ENCODE peak calls at places on chromosomes 2 and 18, in four cellular contexts. I is HCT116, O is K562, L is H1. G is an unnamed sample.
A peak's percentile ranks its signal among the peaks of the same experiment; 100 is the strongest.

GRCh38 chr2:216742411-216742810 is 47.1 kb upstream of the IGFBP5 start:
- DNase-seq in I (no peak), O (no peak), L (no peak), G (no peak)

GRCh38 chr2:197810023-197810422 is 5.6 kb downstream of the PLCL1 start:
- DNase-seq in I (no peak), O (no peak), L (no peak), G (no peak)

GRCh38 chr2:120765911-120766757 is 30.5 kb downstream of the GLI2 start:
- DNase-seq in I (no peak), O (no peak), L (no peak), G (no peak)

GRCh38 chr2:174236429-174236828 is 11.9 kb downstream of the OLA1 start:
- DNase-seq in I (no peak), O (no peak), L (no peak), G (no peak)

GRCh38 chr2:168521342-168521741 is 65.3 kb downstream of the CERS6 start:
- DNase-seq in I (no peak), O (no peak), L (no peak), G (no peak)

GRCh38 chr18:2148823-2149222 is 422.5 kb downstream of the METTL4 start:
- DNase-seq in I (no peak), O (no peak), L (no peak), G (no peak)

GRCh38 chr2:232524771-232525170 is 1.2 kb upstream of the CHRND start:
- DNase-seq in I (no peak), O (no peak), L (no peak), G (no peak)

GRCh38 chr2:43222472-43223146 is 3.8 kb downstream of the ZFP36L2 start:
- DNase-seq in I (no peak), O (no peak), L (no peak), G (no peak)

GRCh38 chr18:61322265-61322873 is 10.9 kb upstream of the CDH20 start:
- DNase-seq in I (peak; percentile 27), O (peak; percentile 29), L (no peak), G (peak; percentile 42)

GRCh38 chr18:70663141-70663540 is 374.3 kb downstream of the SOCS6 start:
- DNase-seq in I (no peak), O (no peak), L (no peak), G (no peak)

GRCh38 chr2:33681333-33681732 is 82.2 kb upstream of the FAM98A start:
- DNase-seq in I (no peak), O (no peak), L (no peak), G (no peak)

GRCh38 chr2:181781082-181781786 is 100.9 kb upstream of the NEUROD1 start:
- DNase-seq in I (no peak), O (no peak), L (no peak), G (no peak)
- TF ChIP-seq FOSL1 in I (no peak), O (no peak), L (no peak), G (no peak)

GRCh38 chr2:30421026-30421425 is 26.0 kb upstream of the LCLAT1 start:
- DNase-seq in I (no peak), O (peak; percentile 40), L (no peak), G (no peak)

GRCh38 chr2:30424231-30424630 is 22.8 kb upstream of the LCLAT1 start:
- DNase-seq in I (no peak), O (no peak), L (no peak), G (no peak)

GRCh38 chr2:30425326-30425725 is 21.7 kb upstream of the LCLAT1 start:
- DNase-seq in I (no peak), O (no peak), L (no peak), G (no peak)

GRCh38 chr2:30421551-30422436 is 25.3 kb upstream of the LCLAT1 start:
- DNase-seq in I (no peak), O (no peak), L (no peak), G (no peak)

DNA sequence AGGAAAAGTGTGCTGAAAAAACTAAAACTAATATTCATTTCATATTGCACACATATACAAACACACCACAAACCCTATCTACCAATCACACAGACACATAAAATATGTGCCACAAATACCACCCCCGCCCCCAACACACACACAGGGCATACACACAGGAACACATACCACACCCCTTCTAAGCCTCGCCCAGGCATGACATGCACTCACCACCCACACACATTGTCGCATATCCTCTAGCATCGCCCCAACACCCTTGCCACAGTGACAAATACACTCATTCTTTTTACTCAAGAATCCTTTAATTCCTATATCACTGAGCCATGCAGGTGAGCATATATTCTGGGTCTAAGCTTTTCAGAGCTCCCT is 24.6 kb upstream of the LCLAT1 start:
- DNase-seq in I (peak; percentile 37), O (no peak), L (no peak), G (no peak)
- TF ChIP-seq FOSL1 in I (no peak), O (no peak), L (no peak), G (no peak)

DNA sequence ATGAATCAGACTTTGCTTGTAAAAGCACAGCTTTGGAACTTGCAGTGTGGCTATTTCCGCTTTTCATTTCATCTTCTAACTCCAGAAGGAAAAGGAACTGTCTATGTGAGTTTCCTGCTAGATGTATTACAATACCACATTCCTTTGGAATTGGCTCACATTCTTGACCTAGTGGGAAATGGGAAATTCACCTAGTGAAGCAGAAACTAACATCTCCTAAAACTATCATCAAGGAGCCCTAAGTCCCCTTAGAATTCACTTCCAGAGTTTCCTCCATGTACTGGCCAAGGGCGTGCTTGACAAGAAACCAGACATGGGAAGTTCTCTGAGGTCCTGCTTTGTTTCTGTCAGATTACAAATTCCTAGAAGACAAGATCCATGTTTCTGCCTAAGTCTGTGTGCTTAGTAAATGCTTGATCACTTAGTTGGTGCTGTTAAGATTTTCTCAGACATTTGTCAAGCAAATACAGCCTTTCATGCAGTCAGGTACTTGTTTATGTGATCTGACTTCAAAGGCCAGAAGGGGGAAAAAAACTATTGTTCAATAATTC is 275.7 kb upstream of the FN1 start:
- DNase-seq in I (no peak), O (no peak), L (no peak), G (peak; percentile 72)
- TF ChIP-seq FOSL1 in I (no peak), O (no peak), L (no peak), G (no peak)

GRCh38 chr2:173043897-173044472 is 31.7 kb upstream of the MAP3K20 start:
- DNase-seq in I (no peak), O (no peak), L (no peak), G (no peak)
- TF ChIP-seq FOSL1 in I (no peak), O (no peak), L (no peak), G (no peak)